ENCODE peak calls at places on chromosome 13, in four cellular contexts. L, Y, H and D are unnamed samples.

GRCh38 chr13:40271931-40272775 is 394.3 kb downstream of the FOXO1 start:
- DNase-seq in Y (no peak), L (peak; percentile 31), H (no peak), D (peak; percentile 13)

GRCh38 chr13:80469841-80470378 is 129.0 kb upstream of the SPRY2 start:
- DNase-seq in H (peak; percentile 2), L (peak; percentile 83), Y (no peak), D (peak; percentile 92)

GRCh38 chr13:28100149-28101121 is at the start of gene FLT3:
- DNase-seq in H (peak; percentile 77), L (peak; percentile 60), Y (no peak), D (peak; percentile 39)

GRCh38 chr13:113371061-113371460 is 7.1 kb upstream of the GRTP1 start:
- DNase-seq in L (no peak), Y (no peak), H (no peak), D (no peak)

GRCh38 chr13:33281951-33282595 is 3.5 kb downstream of the STARD13 start:
- DNase-seq in Y (no peak), L (peak; percentile 96), H (no peak), D (peak; percentile 78)

GRCh38 chr13:52414963-52415362 is 9.0 kb upstream of the THSD1 start:
- DNase-seq in L (peak; percentile 46), Y (no peak), H (no peak), D (peak; percentile 34)

GRCh38 chr13:37375724-37376123 is 222.8 kb downstream of the POSTN start:
- DNase-seq in H (no peak), Y (no peak), L (no peak), D (no peak)

GRCh38 chr13:25860862-25861261 is 191.0 kb downstream of the SHISA2 start:
- DNase-seq in Y (no peak), H (no peak), L (peak; percentile 75), D (peak; percentile 69)

GRCh38 chr13:89784161-89784809 is 1563.2 kb upstream of the MIR17HG start:
- DNase-seq in L (no peak), H (no peak), Y (no peak), D (no peak)

GRCh38 chr13:41563501-41564001 is 106.2 kb downstream of the RGCC start:
- DNase-seq in Y (no peak), H (no peak), L (peak; percentile 37), D (peak; percentile 78)

GRCh38 chr13:35285677-35286076 is 190.8 kb downstream of the MAB21L1 start:
- DNase-seq in L (no peak), H (no peak), Y (no peak), D (no peak)

GRCh38 chr13:51797664-51798488 is 6.1 kb downstream of the DHRS12 start:
- DNase-seq in Y (peak; percentile 77), H (peak; percentile 96), L (peak; percentile 64), D (peak; percentile 58)

GRCh38 chr13:76937416-76937815 is 10.9 kb upstream of the ACOD1 start:
- DNase-seq in H (no peak), Y (no peak), L (peak; percentile 96), D (peak; percentile 95)

GRCh38 chr13:73984949-73985691 is 149.1 kb downstream of the KLF12 start:
- DNase-seq in H (no peak), Y (no peak), L (no peak), D (no peak)

GRCh38 chr13:110017379-110017778 is 231.0 kb upstream of the IRS2 start:
- DNase-seq in Y (no peak), H (no peak), L (peak; percentile 98), D (peak; percentile 90)

GRCh38 chr13:33524086-33524485 is 238.5 kb upstream of the STARD13 start:
- DNase-seq in L (peak; percentile 76), H (no peak), Y (no peak), D (peak; percentile 41)

GRCh38 chr13:99414048-99414995 is 87.0 kb upstream of the TM9SF2 start:
- DNase-seq in Y (no peak), L (no peak), H (no peak), D (no peak)

GRCh38 chr13:100980171-100980570 is 305.6 kb upstream of the TMTC4 start:
- DNase-seq in H (no peak), L (no peak), Y (no peak), D (peak; percentile 2)

GRCh38 chr13:64534302-64534701 is 2695.8 kb downstream of the PCDH9 start:
- DNase-seq in L (no peak), Y (no peak), H (no peak), D (no peak)

GRCh38 chr13:105139380-105140285 is 1395.8 kb downstream of the EFNB2 start:
- DNase-seq in L (no peak), Y (peak; percentile 87), H (peak; percentile 90), D (peak; percentile 8)

GRCh38 chr13:90197722-90198121 is 1149.8 kb upstream of the MIR17HG start:
- DNase-seq in Y (no peak), H (no peak), L (peak; percentile 12), D (peak; percentile 7)

GRCh38 chr13:75372517-75372916 is 109.5 kb downstream of the TBC1D4 start:
- DNase-seq in L (peak; percentile 77), Y (peak; percentile 80), H (peak; percentile 56), D (peak; percentile 59)

GRCh38 chr13:65656740-65657329 is 1573.3 kb downstream of the PCDH9 start:
- DNase-seq in H (no peak), L (peak; percentile 55), Y (peak; percentile 46), D (peak; percentile 25)

GRCh38 chr13:98405107-98405571 is 171.8 kb downstream of the STK24 start:
- DNase-seq in L (no peak), Y (peak; percentile 24), H (peak; percentile 24), D (no peak)

GRCh38 chr13:83819611-83820010 is 62.7 kb downstream of the SLITRK1 start:
- DNase-seq in Y (no peak), H (no peak), L (peak; percentile 42), D (no peak)

GRCh38 chr13:27419333-27419732 is 5.1 kb upstream of the GTF3A start:
- DNase-seq in Y (no peak), H (no peak), L (peak; percentile 55), D (no peak)

GRCh38 chr13:109271991-109272454 is 514.4 kb downstream of the IRS2 start:
- DNase-seq in L (no peak), H (peak; percentile 73), Y (peak; percentile 66), D (peak; percentile 51)

GRCh38 chr13:99275093-99275469 is 16.9 kb upstream of the GPR18 start:
- DNase-seq in L (peak; percentile 79), Y (no peak), H (no peak), D (peak; percentile 34)

GRCh38 chr13:94173312-94173854 is 306.1 kb downstream of the DCT start:
- DNase-seq in L (peak; percentile 17), H (no peak), Y (no peak), D (peak; percentile 79)

GRCh38 chr13:50161052-50161451 is 145.8 kb downstream of the KCNRG start:
- DNase-seq in H (no peak), Y (no peak), L (peak; percentile 39), D (peak; percentile 51)

GRCh38 chr13:42011601-42012401 is 36.6 kb upstream of the DGKH start:
- DNase-seq in L (no peak), Y (no peak), H (no peak), D (no peak)

GRCh38 chr13:45393941-45394570 is 24.1 kb downstream of the SLC25A30 start:
- DNase-seq in L (peak; percentile 68), Y (peak; percentile 48), H (peak; percentile 70), D (peak; percentile 55)

GRCh38 chr13:72774019-72774418 is 7.7 kb downstream of the DIS3 start:
- DNase-seq in Y (no peak), L (no peak), H (no peak), D (peak; percentile 20)

GRCh38 chr13:77810430-77810829 is 108.2 kb downstream of the EDNRB start:
- DNase-seq in L (peak; percentile 51), H (peak; percentile 56), Y (peak; percentile 73), D (peak; percentile 44)

GRCh38 chr13:112756967-112757758 is 67.3 kb downstream of the ATP11A start:
- DNase-seq in H (no peak), Y (no peak), L (no peak), D (no peak)

GRCh38 chr13:109333893-109334651 is 452.3 kb downstream of the IRS2 start:
- DNase-seq in Y (no peak), H (peak; percentile 99), L (no peak), D (no peak)